ENCODE peak calls at places on chromosomes 13 and 19, in ten cellular contexts. Z is MM.1S; I is M059J; A is AG09319; V is stimulated activated CD4-positive, alpha-beta T cell treated with anti-CD3 and anti-CD28 coated beads, Interleukin-15, amount 100 ng/mL, for 24 hours; O is choroid plexus epithelial cell; H is BJ; B is cerebellar nuclear complex; E is stimulated activated CD8-positive, alpha-beta memory T cell treated with anti-CD3 and anti-CD28 coated beads, Interleukin-15, amount 100 ng/mL, for 24 hours; M is fibroblast of mammary gland. Q is an unnamed sample.
A peak's percentile ranks its signal among the peaks of the same experiment; 100 is the strongest.

GRCh38 chr13:22883961-22884360 is 296.8 kb upstream of the SGCG start:
- DNase-seq in Z (no peak), I (no peak), A (no peak), V (no peak), O (no peak), H (no peak), B (no peak), E (no peak), M (no peak), Q (no peak)

GRCh38 chr19:15280915-15281683 is 48.9 kb upstream of the EPHX3 start:
- DNase-seq in Z (no peak), I (peak; percentile 82), A (no peak), V (no peak), O (peak; percentile 93), H (no peak), B (peak; percentile 40), E (no peak), M (peak; percentile 88), Q (peak; percentile 90)

GRCh38 chr13:54366728-54367127 is 1338.1 kb downstream of the OLFM4 start:
- DNase-seq in Z (no peak), I (no peak), A (no peak), V (no peak), O (no peak), H (no peak), B (no peak), E (no peak), M (no peak), Q (no peak)

GRCh38 chr13:36571444-36571843 is 102.4 kb upstream of the SERTM1 start:
- DNase-seq in Z (no peak), I (peak; percentile 5), A (no peak), V (no peak), O (no peak), H (no peak), B (no peak), E (no peak), M (no peak), Q (no peak)

GRCh38 chr13:73133536-73133935 is 74.7 kb downstream of the KLF5 start:
- DNase-seq in Z (no peak), I (peak; percentile 91), A (no peak), V (no peak), O (no peak), H (no peak), B (no peak), E (no peak), M (peak; percentile 38), Q (peak; percentile 84)

GRCh38 chr19:30712428-30713151 is 340.4 kb downstream of the ZNF536 start:
- DNase-seq in Z (no peak), I (no peak), A (no peak), V (no peak), O (no peak), H (no peak), B (no peak), E (no peak), M (no peak), Q (no peak)

GRCh38 chr13:106103779-106104178 is 431.7 kb downstream of the EFNB2 start:
- DNase-seq in Z (no peak), I (peak; percentile 83), A (no peak), V (no peak), O (peak; percentile 88), H (peak; percentile 70), B (no peak), E (no peak), M (peak; percentile 56), Q (peak; percentile 97)

GRCh38 chr19:15283141-15283885 is 49.0 kb downstream of the BRD4 start:
- DNase-seq in Z (no peak), I (peak; percentile 40), A (peak; percentile 59), V (peak; percentile 63), O (peak; percentile 77), H (no peak), B (no peak), E (no peak), M (peak; percentile 71), Q (peak; percentile 73)

GRCh38 chr19:13428352-13428751 is 77.9 kb downstream of the CACNA1A start:
- DNase-seq in Z (peak; percentile 11), I (peak; percentile 24), A (no peak), V (peak; percentile 37), O (peak; percentile 23), H (no peak), B (no peak), E (no peak), M (peak; percentile 40), Q (peak; percentile 15)

GRCh38 chr13:24459234-24459633 is 53.3 kb downstream of the PARP4 start:
- DNase-seq in Z (peak; percentile 62), I (peak; percentile 2), A (peak; percentile 47), V (peak; percentile 6), O (peak; percentile 91), H (peak; percentile 22), B (no peak), E (no peak), M (peak; percentile 80), Q (peak; percentile 73)

GRCh38 chr13:51739403-51740112 is 64.4 kb downstream of the DHRS12 start:
- DNase-seq in Z (no peak), I (no peak), A (no peak), V (no peak), O (no peak), H (no peak), B (no peak), E (no peak), M (peak; percentile 56), Q (no peak)

GRCh38 chr13:110023729-110024645 is 237.6 kb upstream of the IRS2 start:
- DNase-seq in Z (no peak), I (no peak), A (no peak), V (no peak), O (peak; percentile 93), H (no peak), B (no peak), E (no peak), M (peak; percentile 53), Q (peak; percentile 50)

GRCh38 chr13:38735655-38736440 is 49.0 kb downstream of the FREM2 start:
- DNase-seq in Z (no peak), I (no peak), A (no peak), V (no peak), O (no peak), H (no peak), B (no peak), E (no peak), M (no peak), Q (no peak)

GRCh38 chr13:103140001-103140671 is 73.9 kb upstream of the SLC10A2 start:
- DNase-seq in Z (peak; percentile 55), I (peak; percentile 0), A (no peak), V (no peak), O (peak; percentile 57), H (peak; percentile 4), B (no peak), E (no peak), M (peak; percentile 46), Q (peak; percentile 24)